ENCODE peak calls at places on chromosome 13, in four cellular contexts. Q, W, E and B are unnamed samples.

GRCh38 chr13:76630629-76631028 is 255.6 kb downstream of the KCTD12 start:
- DNase-seq in E (no peak), W (no peak), Q (no peak), B (no peak)

GRCh38 chr13:83738407-83738806 is 143.9 kb downstream of the SLITRK1 start:
- DNase-seq in W (no peak), E (no peak), Q (no peak), B (no peak)

GRCh38 chr13:26299168-26299788 is 45.3 kb downstream of the CDK8 start:
- DNase-seq in Q (no peak), W (no peak), E (no peak), B (no peak)

GRCh38 chr13:39676315-39676876 is 20.9 kb downstream of the COG6 start:
- DNase-seq in W (peak), E (no peak), Q (no peak), B (no peak)

GRCh38 chr13:44035400-44035799 is 155.7 kb downstream of the LACC1 start:
- DNase-seq in W (no peak), E (no peak), Q (no peak), B (no peak)

GRCh38 chr13:24182703-24183081 is 22.2 kb downstream of the SPATA13 start:
- DNase-seq in Q (no peak), E (no peak), W (no peak), B (no peak)

GRCh38 chr13:28805193-28805819 is 14.8 kb upstream of the MTUS2 start:
- DNase-seq in E (no peak), W (no peak), Q (no peak), B (no peak)

GRCh38 chr13:68439821-68440220 is 1209.7 kb upstream of the PCDH9 start:
- DNase-seq in Q (no peak), E (no peak), W (no peak), B (no peak)

GRCh38 chr13:108227651-108228272 is 9.6 kb downstream of the ABHD13 start:
- DNase-seq in Q (no peak), E (no peak), W (no peak), B (no peak)

GRCh38 chr13:99948907-99949656 is 22.5 kb downstream of the ZIC5 start:
- DNase-seq in E (no peak), W (no peak), Q (no peak), B (no peak)

GRCh38 chr13:74651121-74651520 is 516.9 kb upstream of the KLF12 start:
- DNase-seq in Q (no peak), E (no peak), W (no peak), B (no peak)

GRCh38 chr13:109383683-109384082 is 402.7 kb downstream of the IRS2 start:
- DNase-seq in Q (no peak), E (no peak), W (no peak), B (no peak)

GRCh38 chr13:79805317-79805716 is 324.4 kb downstream of the NDFIP2 start:
- DNase-seq in Q (no peak), E (no peak), W (no peak), B (no peak)

GRCh38 chr13:66565261-66565660 is 664.9 kb downstream of the PCDH9 start:
- DNase-seq in E (no peak), Q (no peak), W (no peak), B (no peak)

GRCh38 chr13:29921542-29921941 is 71.1 kb upstream of the UBL3 start:
- DNase-seq in E (no peak), W (no peak), Q (no peak), B (no peak)

GRCh38 chr13:66922444-66922843 is 307.7 kb downstream of the PCDH9 start:
- DNase-seq in Q (no peak), W (no peak), E (no peak), B (no peak)

GRCh38 chr13:102659168-102659713 is 35.6 kb downstream of the METTL21C start:
- DNase-seq in E (no peak), Q (no peak), W (no peak), B (no peak)

GRCh38 chr13:70812481-70812880 is 704.2 kb upstream of the KLHL1 start:
- DNase-seq in Q (no peak), W (no peak), E (no peak), B (no peak)

GRCh38 chr13:79998386-79998785 is 342.5 kb downstream of the SPRY2 start:
- DNase-seq in Q (no peak), E (no peak), W (no peak), B (no peak)

GRCh38 chr13:97911311-97912138 is 42.0 kb upstream of the IPO5 start:
- DNase-seq in W (no peak), Q (no peak), E (no peak), B (no peak)

GRCh38 chr13:61383101-61383500 is 32.5 kb downstream of the PCDH20 start:
- DNase-seq in E (no peak), Q (no peak), W (no peak), B (no peak)

GRCh38 chr13:109787135-109787954 is 962 bp upstream of the IRS2 start:
- DNase-seq in W (peak), E (peak), Q (peak), B (peak)

GRCh38 chr13:110390572-110390971 is 83.5 kb downstream of the COL4A2 start:
- DNase-seq in Q (no peak), W (no peak), E (no peak), B (no peak)

GRCh38 chr13:56561327-56561726 is 579.4 kb upstream of the PRR20A start:
- DNase-seq in W (no peak), Q (no peak), E (no peak), B (no peak)

GRCh38 chr13:105847532-105848295 is 687.7 kb downstream of the EFNB2 start:
- DNase-seq in Q (no peak), W (no peak), E (no peak), B (no peak)

GRCh38 chr13:46595136-46595917 is 42.4 kb downstream of the LRCH1 start:
- DNase-seq in E (no peak), W (no peak), Q (no peak), B (no peak)

GRCh38 chr13:93740334-93740733 is 513.7 kb downstream of the GPC6 start:
- DNase-seq in E (no peak), Q (no peak), W (no peak), B (no peak)

GRCh38 chr13:111903143-111903542 is 163.8 kb upstream of the SOX1 start:
- DNase-seq in Q (no peak), E (peak), W (no peak), B (no peak)

GRCh38 chr13:36778083-36778671 is 40.8 kb upstream of the RFXAP start:
- DNase-seq in W (no peak), Q (no peak), E (no peak), B (no peak)

GRCh38 chr13:113448545-113448884 is 4.8 kb downstream of the ADPRHL1 start:
- DNase-seq in Q (no peak), W (no peak), E (no peak), B (no peak)

GRCh38 chr13:110017379-110017778 is 231.0 kb upstream of the IRS2 start:
- DNase-seq in W (no peak), E (no peak), Q (no peak), B (no peak)

GRCh38 chr13:41548870-41549269 is 91.5 kb downstream of the RGCC start:
- DNase-seq in W (no peak), E (no peak), Q (no peak), B (no peak)

GRCh38 chr13:110509971-110510786 is 51.3 kb downstream of the RAB20 start:
- DNase-seq in Q (no peak), E (no peak), W (peak), B (no peak)

GRCh38 chr13:77985866-77986636 is 67.4 kb upstream of the EDNRB start:
- DNase-seq in Q (no peak), E (no peak), W (no peak), B (no peak)

GRCh38 chr13:40639226-40639681 is 27.2 kb downstream of the FOXO1 start:
- DNase-seq in W (no peak), Q (no peak), E (no peak), B (no peak)